ENCODE peak calls at places on chromosomes 12 and 14, in eight cellular contexts. Q, B, J, A, L, X, Z and Y are unnamed samples.
A peak's percentile ranks its signal among the peaks of the same experiment; 100 is the strongest.

GRCh38 chr12:54424232-54424631 is 5.2 kb upstream of the ITGA5 start:
- DNase-seq in B (no peak), X (no peak), A (no peak), L (no peak), Q (no peak), J (no peak), Z (no peak), Y (peak; percentile 66)

GRCh38 chr12:87670448-87670847 is 358.8 kb downstream of the C12orf50 start:
- DNase-seq in Q (no peak), A (no peak), Z (no peak), X (no peak), L (no peak), B (no peak), J (no peak), Y (no peak)

GRCh38 chr14:65134651-65135579 is 32.6 kb upstream of the MAX start:
- DNase-seq in B (no peak), X (no peak), J (no peak), Q (no peak), L (no peak), A (no peak), Z (peak; percentile 4), Y (no peak)

GRCh38 chr14:60510976-60511599 is 2.1 kb downstream of the SIX6 start:
- DNase-seq in X (no peak), A (no peak), Z (no peak), B (peak; percentile 52), J (no peak), Q (no peak), L (no peak), Y (no peak)

GRCh38 chr12:46635818-46636217 is 190.0 kb downstream of the SLC38A4 start:
- DNase-seq in J (no peak), Z (no peak), L (no peak), A (no peak), B (no peak), X (no peak), Q (no peak), Y (no peak)

GRCh38 chr12:95538002-95538401 is 13.3 kb downstream of the USP44 start:
- DNase-seq in J (no peak), Q (no peak), A (no peak), L (no peak), Z (no peak), X (no peak), B (no peak), Y (no peak)

GRCh38 chr12:82124711-82125110 is 233.5 kb downstream of the CCDC59 start:
- DNase-seq in B (no peak), L (no peak), Q (no peak), Z (no peak), X (no peak), J (no peak), A (no peak), Y (no peak)

GRCh38 chr12:32455607-32456063 is 56.3 kb downstream of the FGD4 start:
- DNase-seq in A (no peak), B (peak; percentile 56), X (no peak), L (peak; percentile 81), Z (no peak), J (no peak), Q (no peak), Y (no peak)

GRCh38 chr12:47768323-47768811 is 4.7 kb upstream of the SLC48A1 start:
- DNase-seq in Q (no peak), X (no peak), B (no peak), J (no peak), L (peak; percentile 51), Z (no peak), A (no peak), Y (no peak)

GRCh38 chr12:131074221-131075083 is 120.7 kb downstream of the ADGRD1 start:
- DNase-seq in Q (no peak), L (no peak), Z (peak; percentile 81), J (no peak), X (peak; percentile 74), A (peak; percentile 24), B (no peak), Y (peak; percentile 72)

GRCh38 chr12:88153959-88154358 is 11.9 kb downstream of the TMTC3 start:
- DNase-seq in J (no peak), Q (no peak), Z (no peak), B (peak; percentile 2), A (no peak), X (no peak), L (peak; percentile 55), Y (no peak)

GRCh38 chr14:64040044-64040443 is 187.2 kb downstream of the SYNE2 start:
- DNase-seq in Q (no peak), A (no peak), B (no peak), J (no peak), L (peak; percentile 13), Z (no peak), X (no peak), Y (no peak)

GRCh38 chr12:48002179-48002601 is 2.1 kb downstream of the COL2A1 start:
- DNase-seq in A (no peak), Q (no peak), X (no peak), B (peak; percentile 53), L (no peak), Z (no peak), J (no peak), Y (no peak)

GRCh38 chr12:108365324-108365723 is 26.2 kb upstream of the CMKLR1 start:
- DNase-seq in L (no peak), X (no peak), A (no peak), B (no peak), J (no peak), Z (peak; percentile 8), Q (no peak), Y (no peak)

GRCh38 chr14:72049462-72049861 is 117.2 kb downstream of the RGS6 start:
- DNase-seq in J (peak; percentile 64), A (no peak), L (no peak), Z (no peak), B (no peak), X (no peak), Q (no peak), Y (no peak)

GRCh38 chr14:33406766-33407165 is 468.1 kb downstream of the NPAS3 start:
- DNase-seq in L (no peak), B (no peak), J (no peak), A (no peak), Q (no peak), X (no peak), Z (no peak), Y (no peak)

GRCh38 chr14:34247605-34248004 is 214.4 kb downstream of the SPTSSA start:
- DNase-seq in X (no peak), J (no peak), A (no peak), Q (no peak), Z (no peak), L (no peak), B (no peak), Y (no peak)

GRCh38 chr12:2944401-2945047 is 14.7 kb upstream of the TEAD4 start:
- DNase-seq in X (no peak), Q (peak; percentile 77), A (peak; percentile 72), J (peak; percentile 15), L (peak; percentile 66), Z (no peak), B (peak; percentile 74), Y (peak; percentile 66)

DNA sequence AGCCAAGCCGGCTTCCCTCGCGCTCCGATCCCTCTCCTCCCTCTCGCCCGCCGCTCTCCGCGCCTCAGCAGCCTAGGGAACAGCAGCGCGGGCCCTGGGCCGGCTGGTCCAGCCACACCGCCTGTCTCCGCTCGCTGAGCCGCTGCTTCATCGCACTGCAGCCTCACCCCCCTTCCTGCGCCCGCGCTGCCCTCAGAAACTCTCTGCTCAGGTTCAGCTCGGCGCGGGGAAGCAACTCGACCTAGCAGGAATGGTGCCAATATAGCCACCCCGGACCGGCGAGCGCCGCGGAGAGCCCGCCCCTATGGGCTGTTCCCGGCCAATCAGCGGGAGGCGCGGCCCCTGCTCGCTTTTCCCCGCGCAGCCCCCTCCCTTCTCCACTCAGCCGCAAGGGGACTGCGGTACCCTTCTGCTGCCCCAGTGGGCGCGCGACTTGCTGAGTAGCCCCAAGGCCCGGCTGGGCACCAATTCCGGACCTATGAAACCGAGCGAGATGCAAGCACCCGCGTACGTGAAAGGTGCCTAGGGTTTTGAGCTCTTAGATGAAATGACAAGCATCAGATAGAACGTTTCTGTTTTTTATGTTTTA is at the start of gene ADAMTS20:
- DNase-seq in L (no peak), A (no peak), Q (no peak), B (peak; percentile 93), Z (no peak), X (no peak), J (no peak), Y (no peak)
- H3K4me3 ChIP-seq in L (no peak within 1 kb of the TSS), A (no peak within 1 kb of the TSS), Q (no peak within 1 kb of the TSS), B (peak within 1 kb of the TSS; percentile 49), Z (peak within 1 kb of the TSS; percentile 0), X (no peak within 1 kb of the TSS), J (no peak within 1 kb of the TSS), Y (no peak within 1 kb of the TSS)

DNA sequence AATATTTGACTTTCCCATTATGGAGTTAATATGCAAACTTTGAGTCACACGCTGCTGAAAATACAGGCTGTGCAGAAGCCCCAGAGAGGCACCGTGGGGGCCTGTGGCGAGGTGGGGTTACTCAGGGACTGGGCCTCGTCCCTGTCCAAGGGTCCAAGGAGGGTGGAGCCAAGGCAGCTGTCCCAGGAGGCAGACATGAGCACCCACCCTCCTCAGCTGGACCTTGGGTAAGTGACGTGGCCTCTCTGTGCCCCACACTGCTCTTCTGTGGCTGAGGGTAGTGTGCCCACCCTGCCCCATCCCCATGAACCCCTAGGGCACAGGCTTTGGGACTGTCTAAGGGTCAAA is 39.4 kb downstream of the FAM222A start:
- DNase-seq in L (no peak), Q (peak; percentile 11), B (peak; percentile 12), Z (no peak), X (peak; percentile 3), A (peak; percentile 23), J (no peak), Y (peak; percentile 18)
- TF ChIP-seq EP300 in L (no peak), Q (no peak), B (no peak), Z (no peak), X (no peak), A (no peak), J (no peak), Y (no peak)

GRCh38 chr14:98182385-98183055 is 1089.5 kb downstream of the BCL11B start:
- DNase-seq in J (no peak), A (no peak), Q (no peak), B (no peak), Z (no peak), X (no peak), L (no peak), Y (no peak)
- H3K4me3 ChIP-seq in J (no peak overlapping the region), A (no peak overlapping the region), Q (no peak overlapping the region), B (no peak overlapping the region), Z (no peak overlapping the region), X (no peak overlapping the region), L (no peak overlapping the region), Y (no peak overlapping the region)

GRCh38 chr14:31194095-31194494 is 13.5 kb downstream of the HECTD1 start:
- DNase-seq in Q (no peak), B (no peak), J (no peak), L (no peak), X (no peak), Z (no peak), A (no peak), Y (no peak)

GRCh38 chr14:31197671-31198070 is 9.9 kb downstream of the HECTD1 start:
- DNase-seq in B (no peak), Z (no peak), J (no peak), Q (no peak), X (no peak), L (no peak), A (no peak), Y (no peak)

GRCh38 chr14:31190717-31191263 is 16.8 kb downstream of the HECTD1 start:
- DNase-seq in Z (no peak), L (no peak), X (no peak), A (no peak), B (no peak), J (no peak), Q (no peak), Y (no peak)

GRCh38 chr14:31196839-31197477 is 10.6 kb downstream of the HECTD1 start:
- DNase-seq in J (no peak), Q (no peak), B (no peak), Z (no peak), A (no peak), X (no peak), L (no peak), Y (no peak)

GRCh38 chr14:31194661-31195060 is 12.9 kb downstream of the HECTD1 start:
- DNase-seq in J (no peak), X (no peak), Q (no peak), L (no peak), A (no peak), B (no peak), Z (no peak), Y (no peak)
- TF ChIP-seq EP300 in J (no peak), X (no peak), Q (no peak), L (no peak), A (no peak), B (no peak), Z (no peak), Y (no peak)